ENCODE peak calls at places on chromosomes 4 and X, in five cellular contexts. J, G, L, Z and Q are unnamed samples.

GRCh38 chr4:155745984-155746383 is 12.8 kb upstream of the GUCY1B1 start:
- DNase-seq in G (no peak), J (no peak), Z (no peak), L (no peak), Q (peak; percentile 28)

GRCh38 chr4:102780476-102781144 is 19.8 kb upstream of the MANBA start:
- DNase-seq in J (no peak), L (no peak), Z (no peak), G (no peak), Q (peak; percentile 39)

GRCh38 chr4:36322921-36323354 is 41.5 kb downstream of the DTHD1 start:
- DNase-seq in G (peak; percentile 43), L (no peak), Z (no peak), J (peak; percentile 65), Q (peak; percentile 1)

GRCh38 chrX:44913656-44914531 is 40.9 kb downstream of the KDM6A start:
- DNase-seq in Z (no peak), G (no peak), J (no peak), L (no peak), Q (no peak)

GRCh38 chrX:41108007-41108683 is 22.9 kb downstream of the USP9X start:
- DNase-seq in L (no peak), G (no peak), J (no peak), Z (no peak), Q (no peak)

GRCh38 chr4:3727847-3728469 is 38.2 kb upstream of the ADRA2C start:
- DNase-seq in G (no peak), L (no peak), J (no peak), Z (no peak), Q (no peak)

GRCh38 chrX:47748576-47748975 is 88.1 kb upstream of the ZNF81 start:
- DNase-seq in L (no peak), J (no peak), G (no peak), Z (no peak), Q (peak; percentile 61)

GRCh38 chrX:132957211-132958085 is 981 bp downstream of the HS6ST2 start:
- DNase-seq in G (no peak), L (peak; percentile 72), J (no peak), Z (no peak), Q (no peak)

GRCh38 chrX:2679534-2680485 is 11.3 kb upstream of the CD99 start:
- DNase-seq in J (no peak), G (no peak), Z (no peak), L (peak; percentile 46), Q (peak; percentile 94)

GRCh38 chr4:122450847-122451246 is 5.7 kb downstream of the IL2 start:
- DNase-seq in J (no peak), Z (no peak), L (no peak), G (peak; percentile 13), Q (peak; percentile 48)
- TF ChIP-seq CTCF in J (peak; percentile 38), Z (no peak), L (no peak), G (peak; percentile 11), Q (peak; percentile 56)

GRCh38 chr4:15550491-15550890 is 80.8 kb downstream of the CC2D2A start:
- DNase-seq in J (no peak), L (no peak), G (no peak), Z (no peak), Q (peak; percentile 25)

GRCh38 chr4:15557806-15558550 is 88.3 kb downstream of the CC2D2A start:
- DNase-seq in L (no peak), G (no peak), J (no peak), Z (no peak), Q (no peak)

GRCh38 chr4:15556533-15556932 is 86.9 kb downstream of the CC2D2A start:
- DNase-seq in L (no peak), J (no peak), Z (no peak), G (no peak), Q (no peak)

GRCh38 chr4:15551740-15552446 is 82.2 kb downstream of the CC2D2A start:
- DNase-seq in L (no peak), G (no peak), Z (no peak), J (no peak), Q (no peak)

GRCh38 chr4:15552557-15553362 is 83.1 kb downstream of the CC2D2A start:
- DNase-seq in G (no peak), Z (no peak), J (no peak), L (no peak), Q (no peak)
- H3K4me3 ChIP-seq in G (no peak overlapping the region), Z (no peak overlapping the region), J (no peak overlapping the region), L (no peak overlapping the region), Q (no peak overlapping the region)

GRCh38 chrX:149487292-149487691 is 17.8 kb downstream of the IDS start:
- DNase-seq in L (no peak), G (peak; percentile 7), J (no peak), Z (no peak), Q (no peak)
- TF ChIP-seq CTCF in L (no peak), G (peak; percentile 23), J (peak; percentile 25), Z (no peak), Q (peak; percentile 45)

GRCh38 chrX:71117358-71117757 is 1.0 kb upstream of the MED12 start:
- DNase-seq in Z (no peak), J (no peak), G (no peak), L (no peak), Q (no peak)
- H3K4me3 ChIP-seq in Z (peak overlapping the region; percentile 87), J (no peak overlapping the region), G (peak overlapping the region; percentile 71), L (peak overlapping the region; percentile 66), Q (no peak overlapping the region)

DNA sequence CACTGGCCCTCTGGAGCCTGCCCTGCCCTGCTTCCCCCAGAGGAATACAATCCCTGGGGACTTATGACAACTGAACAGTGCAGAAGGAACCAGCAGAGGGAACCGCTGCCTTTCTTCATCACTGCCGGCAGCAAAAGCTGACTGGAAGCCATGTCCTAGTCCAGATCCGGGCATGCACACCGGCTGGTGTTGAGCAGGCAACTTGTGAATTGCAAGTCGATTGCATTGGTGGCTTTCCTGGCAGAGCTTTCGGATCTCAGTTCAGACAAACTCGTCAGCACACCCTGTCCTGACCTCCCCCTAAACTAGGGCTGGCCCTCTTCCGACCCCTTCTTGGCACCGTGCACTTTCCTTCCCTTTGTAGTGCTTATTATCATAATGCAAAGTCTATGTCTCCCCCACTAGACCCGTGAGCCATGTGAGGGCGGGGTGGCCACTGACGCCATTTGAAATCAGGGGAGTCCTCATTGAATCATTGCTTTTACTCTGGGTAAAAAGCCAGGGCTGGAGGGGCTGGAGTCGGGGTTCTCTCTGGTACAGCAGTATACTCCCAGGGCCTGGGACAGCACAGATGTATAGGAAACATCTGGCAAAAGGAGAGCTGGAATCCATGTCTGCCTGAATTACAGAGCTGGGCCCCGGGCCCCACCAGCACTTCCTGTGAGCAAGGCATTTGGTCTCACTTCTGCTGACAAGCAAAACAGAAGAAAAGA is 1.8 kb downstream of the ARHGAP4 start:
- DNase-seq in L (peak; percentile 64), Z (no peak), G (peak; percentile 87), J (peak; percentile 33), Q (peak; percentile 45)
- TF ChIP-seq CTCF in L (no peak), Z (no peak), G (peak; percentile 42), J (no peak), Q (peak; percentile 31)

GRCh38 chrX:1483843-1484637 is 31.3 kb upstream of the ASMTL start:
- DNase-seq in L (no peak), J (peak; percentile 77), Z (no peak), G (no peak), Q (no peak)
- H3K4me3 ChIP-seq in L (no peak overlapping the region), J (no peak overlapping the region), Z (no peak overlapping the region), G (no peak overlapping the region), Q (no peak overlapping the region)